ENCODE peak calls at places on chromosomes 13 and 19, in seven cellular contexts. Y, J, R, E, X, D and S are unnamed samples.

GRCh38 chr13:76271728-76272232 is 614.4 kb downstream of the KCTD12 start:
- DNase-seq in D (no peak), R (no peak), J (no peak), E (no peak), X (no peak), Y (no peak), S (no peak)

GRCh38 chr19:48102870-48103751 is 7.5 kb downstream of the PLA2G4C start:
- DNase-seq in X (peak; percentile 70), Y (no peak), J (peak; percentile 53), E (peak; percentile 85), R (no peak), D (peak; percentile 71), S (no peak)

GRCh38 chr19:29277107-29277506 is 64.2 kb upstream of the UQCRFS1 start:
- DNase-seq in D (no peak), X (no peak), R (peak; percentile 19), J (no peak), Y (peak; percentile 52), E (peak; percentile 57), S (peak; percentile 56)

GRCh38 chr19:55324705-55325104 is 436 bp downstream of the TMEM150B start:
- DNase-seq in J (no peak), D (no peak), E (no peak), R (no peak), Y (no peak), X (no peak), S (no peak)

GRCh38 chr19:51101171-51101865 is 6.9 kb downstream of the CTU1 start:
- DNase-seq in R (no peak), D (no peak), Y (no peak), E (no peak), X (no peak), J (no peak), S (no peak)

GRCh38 chr13:44013666-44014291 is 134.1 kb downstream of the LACC1 start:
- DNase-seq in X (no peak), D (no peak), J (no peak), E (no peak), Y (no peak), R (no peak), S (no peak)

GRCh38 chr19:43784981-43785808 is 4.4 kb upstream of the KCNN4 start:
- DNase-seq in E (peak; percentile 64), R (no peak), X (peak; percentile 84), Y (no peak), J (peak; percentile 60), D (peak; percentile 90), S (no peak)

GRCh38 chr19:15038304-15038703 is 11.0 kb upstream of the CASP14 start:
- DNase-seq in R (no peak), J (no peak), Y (no peak), E (no peak), D (no peak), X (no peak), S (no peak)

GRCh38 chr19:12668937-12669271 is 2.3 kb downstream of the WDR83 start:
- DNase-seq in R (no peak), X (peak; percentile 61), Y (no peak), E (peak; percentile 70), D (peak; percentile 75), J (peak; percentile 40), S (no peak)

GRCh38 chr19:47444388-47444821 is 25.1 kb upstream of the MEIS3 start:
- DNase-seq in R (no peak), D (peak; percentile 47), X (no peak), J (no peak), E (peak; percentile 85), Y (no peak), S (no peak)

GRCh38 chr19:30873003-30873402 is 476.2 kb downstream of the TSHZ3 start:
- DNase-seq in D (no peak), E (no peak), X (no peak), R (no peak), J (no peak), Y (no peak), S (no peak)

GRCh38 chr19:48795855-48796142 is 15.0 kb downstream of the BCAT2 start:
- DNase-seq in D (no peak), Y (no peak), R (no peak), X (no peak), E (no peak), J (no peak), S (no peak)

GRCh38 chr19:35216026-35216832 is 12.3 kb downstream of the FAM187B start:
- DNase-seq in X (no peak), D (no peak), E (no peak), Y (no peak), R (no peak), J (no peak), S (no peak)

GRCh38 chr19:5292453-5292842 is 48.2 kb downstream of the PTPRS start:
- DNase-seq in R (no peak), D (peak; percentile 76), E (no peak), J (no peak), Y (no peak), X (peak; percentile 93), S (no peak)

GRCh38 chr13:46736568-46736967 is 60.4 kb downstream of the ESD start:
- DNase-seq in R (no peak), D (no peak), X (no peak), E (no peak), J (no peak), Y (no peak), S (no peak)

GRCh38 chr13:50760751-50761150 is 82.7 kb downstream of the DLEU7 start:
- DNase-seq in R (no peak), D (no peak), E (no peak), J (no peak), X (no peak), Y (no peak), S (no peak)

GRCh38 chr13:38086013-38086412 is 216.4 kb upstream of the TRPC4 start:
- DNase-seq in X (no peak), R (no peak), Y (no peak), J (no peak), D (no peak), E (no peak), S (no peak)

GRCh38 chr13:108460043-108460442 is 169.4 kb upstream of the MYO16 start:
- DNase-seq in E (no peak), R (no peak), Y (no peak), X (no peak), J (no peak), D (no peak), S (no peak)

GRCh38 chr13:98919566-98919965 is 58.3 kb downstream of the DOCK9 start:
- DNase-seq in D (no peak), J (no peak), X (no peak), E (no peak), Y (no peak), R (no peak), S (no peak)
- TF ChIP-seq TAF1 in D (no peak), J (no peak), X (no peak), E (no peak), Y (no peak), R (no peak), S (no peak)

GRCh38 chr19:42370068-42370520 is 20.0 kb downstream of the CNFN start:
- DNase-seq in D (no peak), J (no peak), E (peak; percentile 81), Y (no peak), R (no peak), X (no peak), S (no peak)
- TF ChIP-seq POLR2AphosphoS5 in D (no peak), J (no peak), E (no peak), Y (no peak), R (no peak), X (no peak), S (no peak)

DNA sequence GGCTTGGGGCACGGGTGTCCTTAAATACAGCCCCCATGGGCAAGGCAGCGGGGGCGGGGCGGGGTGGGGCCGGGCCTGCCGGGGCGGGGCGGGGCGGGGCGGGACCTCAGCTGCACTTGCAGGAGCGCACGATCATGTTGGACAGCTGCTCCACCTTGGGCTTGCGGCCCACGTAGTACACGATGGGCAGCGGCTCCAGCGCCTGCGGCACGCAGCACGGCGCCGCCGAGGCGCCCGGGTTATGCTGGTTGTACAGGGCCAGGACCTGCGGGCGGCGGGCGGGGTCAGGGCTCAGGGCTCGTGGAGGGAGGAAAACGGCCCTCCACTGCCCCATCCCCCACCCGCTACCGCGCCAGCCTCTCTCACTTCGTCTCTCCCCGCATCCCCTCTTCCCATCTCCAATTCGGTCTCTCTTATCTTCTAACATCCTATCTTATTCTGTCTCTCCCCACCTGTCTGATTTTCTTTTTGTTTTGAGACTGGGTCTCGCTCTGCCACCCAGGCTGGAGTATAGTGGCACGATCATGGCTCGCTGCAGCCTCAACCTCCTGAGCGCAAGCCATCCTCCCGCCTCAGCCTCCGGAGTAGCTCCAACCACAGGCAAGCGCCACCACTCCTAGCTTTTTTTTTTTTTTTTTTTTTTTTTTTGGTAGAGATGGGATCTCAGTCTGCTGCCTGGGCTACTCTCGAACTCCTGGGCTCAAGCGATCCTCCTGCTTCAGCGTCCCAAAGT is 21.1 kb downstream of the CCDC97 start:
- DNase-seq in R (no peak), E (no peak), X (peak; percentile 71), Y (no peak), D (no peak), J (no peak), S (no peak)
- TF ChIP-seq TAF1 in R (no peak), E (no peak), X (no peak), Y (no peak), D (no peak), J (no peak), S (no peak)

DNA sequence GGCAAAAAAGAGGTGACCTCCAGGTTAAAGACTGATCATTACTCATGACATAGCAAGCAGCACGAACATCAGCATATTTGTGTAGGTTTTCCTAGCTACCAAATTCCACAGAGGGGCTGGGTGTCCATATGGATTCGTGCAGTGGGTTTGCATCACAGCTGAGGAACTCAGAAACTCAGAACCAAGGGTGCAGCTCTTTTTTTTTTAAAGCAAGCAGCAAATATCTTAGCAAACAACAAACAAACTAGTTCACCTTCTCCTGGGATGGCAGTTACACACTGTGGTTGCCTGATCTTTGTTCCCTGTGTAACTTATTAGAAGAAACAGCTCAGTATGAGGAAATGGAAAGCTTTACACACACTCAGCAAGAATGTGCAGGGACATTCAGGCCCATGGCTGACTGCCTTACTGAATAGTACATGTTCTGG is 4.1 kb downstream of the NDFIP2 start:
- DNase-seq in E (no peak), D (no peak), Y (no peak), R (no peak), J (peak; percentile 70), X (no peak), S (no peak)
- TF ChIP-seq POLR2AphosphoS5 in E (no peak), D (no peak), Y (no peak), R (no peak), J (no peak), X (no peak), S (no peak)

DNA sequence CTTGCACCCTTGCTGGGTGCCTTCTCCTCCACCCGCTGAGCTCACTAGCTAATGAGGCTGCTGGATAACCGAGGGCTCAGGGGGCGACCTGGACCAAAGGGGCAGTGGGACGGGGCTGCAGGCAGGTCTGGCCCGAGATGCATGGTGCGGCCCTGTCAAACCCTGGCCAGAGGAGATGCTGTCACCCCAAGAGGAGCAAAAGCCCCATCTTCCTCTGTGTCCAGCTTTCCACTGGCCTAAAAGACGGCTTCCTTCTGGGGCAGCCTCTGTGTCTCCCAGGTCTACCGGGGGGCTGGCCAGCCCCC is 261.8 kb downstream of the TBC1D4 start:
- DNase-seq in R (no peak), J (no peak), X (no peak), D (no peak), E (no peak), Y (no peak), S (no peak)
- TF ChIP-seq TAF1 in R (no peak), J (no peak), X (no peak), D (no peak), E (no peak), Y (no peak), S (no peak)

DNA sequence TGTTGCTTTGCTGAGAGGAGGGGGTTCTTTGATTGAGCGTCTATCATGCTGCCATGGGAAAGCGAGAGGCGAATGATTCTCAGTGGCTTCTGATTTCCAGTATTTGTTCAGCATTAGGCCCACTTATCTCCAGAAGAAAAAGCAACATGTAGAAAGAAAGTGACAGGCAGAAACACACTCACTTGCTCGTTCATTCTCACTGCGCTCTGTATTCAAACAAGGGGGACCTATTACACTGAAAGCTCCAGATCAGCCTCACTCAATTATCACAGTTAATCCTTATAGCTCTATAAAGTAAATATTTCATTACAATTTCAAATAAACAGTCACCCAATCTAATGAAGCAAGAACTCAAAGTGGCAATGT is 106.8 kb downstream of the DACH1 start:
- DNase-seq in X (no peak), J (no peak), Y (no peak), R (no peak), D (no peak), E (no peak), S (no peak)
- TF ChIP-seq POLR2AphosphoS5 in X (no peak), J (no peak), Y (no peak), R (no peak), D (no peak), E (no peak), S (no peak)